ENCODE peak calls at places on chromosomes 5 and 9, in six cellular contexts. One of them, this sample, is unnamed.

GRCh38 chr5:6705088-6705487 is 8.1 kb upstream of the TENT4A start:
- DNase-seq in stomach: no peak
- DNase-seq in MCF 10A: no peak
- DNase-seq in C1 segment of cervical spinal cord: no peak
- DNase-seq in stimulated activated naive CD4-positive, alpha-beta T cell: no peak
- DNase-seq in DMS79: no peak
- DNase-seq in this sample: no peak

GRCh38 chr5:71482132-71482531 is 26.7 kb downstream of the BDP1 start:
- DNase-seq in stimulated activated naive CD4-positive, alpha-beta T cell: no peak
- DNase-seq in DMS79: no peak
- DNase-seq in stomach: no peak
- DNase-seq in C1 segment of cervical spinal cord: no peak
- DNase-seq in MCF 10A: peak
- DNase-seq in this sample: peak

GRCh38 chr5:6772886-6773285 is 59.7 kb downstream of the TENT4A start:
- DNase-seq in DMS79: peak
- DNase-seq in stomach: no peak
- DNase-seq in MCF 10A: no peak
- DNase-seq in C1 segment of cervical spinal cord: no peak
- DNase-seq in stimulated activated naive CD4-positive, alpha-beta T cell: no peak
- DNase-seq in this sample: no peak

GRCh38 chr9:136728548-136729123 is 14.1 kb downstream of the LCN10 start:
- DNase-seq in C1 segment of cervical spinal cord: no peak
- DNase-seq in stomach: no peak
- DNase-seq in DMS79: no peak
- DNase-seq in MCF 10A: peak
- DNase-seq in stimulated activated naive CD4-positive, alpha-beta T cell: no peak
- DNase-seq in this sample: no peak

GRCh38 chr9:20811872-20812271 is 127.8 kb downstream of the FOCAD start:
- DNase-seq in MCF 10A: peak
- DNase-seq in stomach: no peak
- DNase-seq in stimulated activated naive CD4-positive, alpha-beta T cell: no peak
- DNase-seq in C1 segment of cervical spinal cord: no peak
- DNase-seq in DMS79: no peak
- DNase-seq in this sample: no peak

GRCh38 chr9:37954581-37954981 is 50.7 kb upstream of the SLC25A51 start:
- DNase-seq in C1 segment of cervical spinal cord: no peak
- DNase-seq in stomach: no peak
- DNase-seq in MCF 10A: no peak
- DNase-seq in DMS79: no peak
- DNase-seq in stimulated activated naive CD4-positive, alpha-beta T cell: no peak
- DNase-seq in this sample: no peak

GRCh38 chr9:104346645-104347175 is 157.4 kb upstream of the OR13F1 start:
- DNase-seq in C1 segment of cervical spinal cord: no peak
- DNase-seq in stomach: no peak
- DNase-seq in DMS79: no peak
- DNase-seq in MCF 10A: no peak
- DNase-seq in stimulated activated naive CD4-positive, alpha-beta T cell: no peak
- DNase-seq in this sample: no peak

GRCh38 chr9:107222020-107222522 is 61.0 kb upstream of the RAD23B start:
- DNase-seq in MCF 10A: no peak
- DNase-seq in stomach: no peak
- DNase-seq in C1 segment of cervical spinal cord: no peak
- DNase-seq in stimulated activated naive CD4-positive, alpha-beta T cell: no peak
- DNase-seq in DMS79: no peak
- DNase-seq in this sample: no peak

GRCh38 chr5:131976414-131977211 is 31.1 kb upstream of the MEIKIN start:
- DNase-seq in C1 segment of cervical spinal cord: no peak
- DNase-seq in stomach: peak
- DNase-seq in stimulated activated naive CD4-positive, alpha-beta T cell: no peak
- DNase-seq in DMS79: no peak
- DNase-seq in MCF 10A: no peak
- DNase-seq in this sample: no peak